ENCODE peak calls at places on chromosomes 12 and 14, in six cellular contexts. K, W, F, Y, S and B are unnamed samples.

GRCh38 chr14:68391292-68392014 is 401.4 kb downstream of the ZFP36L1 start:
- DNase-seq in K (no peak), W (peak; percentile 79), F (no peak), Y (no peak), S (no peak), B (peak; percentile 90)

GRCh38 chr14:35401853-35402252 is 2.7 kb downstream of the NFKBIA start:
- DNase-seq in K (no peak), W (peak; percentile 54), F (peak; percentile 56), Y (no peak), S (no peak), B (no peak)

GRCh38 chr12:120283318-120283717 is 8.4 kb downstream of the RNU4-2 start:
- DNase-seq in K (no peak), W (no peak), F (no peak), Y (no peak), S (no peak), B (no peak)

GRCh38 chr12:94149781-94150482 is 1.6 kb downstream of the PLXNC1 start:
- DNase-seq in K (peak; percentile 71), W (no peak), F (peak; percentile 78), Y (no peak), S (no peak), B (no peak)

GRCh38 chr14:23621204-23621931 is 14.8 kb upstream of the DHRS2 start:
- DNase-seq in K (no peak), W (no peak), F (no peak), Y (no peak), S (no peak), B (no peak)

GRCh38 chr12:48795550-48796455 is 6.9 kb upstream of the ADCY6 start:
- DNase-seq in K (no peak), W (peak; percentile 75), F (no peak), Y (peak; percentile 70), S (peak; percentile 80), B (peak; percentile 72)

GRCh38 chr12:30582943-30583342 is 112.7 kb downstream of the IPO8 start:
- DNase-seq in K (no peak), W (peak; percentile 2), F (no peak), Y (no peak), S (no peak), B (no peak)

GRCh38 chr14:60106341-60106740 is 14.6 kb downstream of the PCNX4 start:
- DNase-seq in K (no peak), W (peak; percentile 76), F (no peak), Y (no peak), S (no peak), B (peak; percentile 57)

GRCh38 chr14:90191585-90191984 is 64.8 kb upstream of the PSMC1 start:
- DNase-seq in K (no peak), W (no peak), F (no peak), Y (no peak), S (no peak), B (no peak)

GRCh38 chr14:34754687-34755086 is 40.3 kb upstream of the CFL2 start:
- DNase-seq in K (no peak), W (no peak), F (no peak), Y (no peak), S (no peak), B (no peak)

GRCh38 chr14:31505411-31505810 is 17.6 kb upstream of the GPR33 start:
- DNase-seq in K (no peak), W (peak; percentile 61), F (no peak), Y (no peak), S (no peak), B (peak; percentile 47)

GRCh38 chr14:76773188-76773885 is 12.1 kb downstream of the VASH1 start:
- DNase-seq in K (peak; percentile 81), W (peak; percentile 82), F (peak; percentile 76), Y (peak; percentile 59), S (no peak), B (peak; percentile 83)
- TF ChIP-seq CTCF in K (no peak), W (peak; percentile 8), F (no peak), Y (no peak), S (no peak), B (peak; percentile 12)

GRCh38 chr12:132444957-132445883 is 44.7 kb upstream of the FBRSL1 start:
- DNase-seq in K (no peak), W (no peak), F (no peak), Y (peak; percentile 43), S (no peak), B (no peak)
- H3K4me3 ChIP-seq in K (peak overlapping the region; percentile 34), W (peak overlapping the region; percentile 40), F (no peak overlapping the region), Y (no peak overlapping the region), S (peak overlapping the region; percentile 50), B (peak overlapping the region; percentile 10)

GRCh38 chr12:47068539-47068938 is 10.9 kb upstream of the PCED1B start:
- DNase-seq in K (no peak), W (no peak), F (no peak), Y (no peak), S (no peak), B (peak; percentile 94)

GRCh38 chr12:47067778-47068431 is 11.5 kb upstream of the PCED1B start:
- DNase-seq in K (no peak), W (no peak), F (no peak), Y (no peak), S (no peak), B (no peak)

GRCh38 chr12:47074757-47075156 is 4.7 kb upstream of the PCED1B start:
- DNase-seq in K (no peak), W (no peak), F (no peak), Y (no peak), S (no peak), B (no peak)

GRCh38 chr12:47073951-47074350 is 5.5 kb upstream of the PCED1B start:
- DNase-seq in K (no peak), W (no peak), F (no peak), Y (no peak), S (no peak), B (no peak)

GRCh38 chr12:47071241-47071852 is 8.1 kb upstream of the PCED1B start:
- DNase-seq in K (no peak), W (no peak), F (no peak), Y (no peak), S (no peak), B (no peak)
- TF ChIP-seq CTCF in K (peak; percentile 50), W (peak; percentile 36), F (peak; percentile 7), Y (no peak), S (no peak), B (peak; percentile 54)

GRCh38 chr12:109112720-109113465 is 3.5 kb upstream of the ACACB start:
- DNase-seq in K (no peak), W (no peak), F (no peak), Y (no peak), S (no peak), B (no peak)

GRCh38 chr12:109114644-109115043 is 1.7 kb upstream of the ACACB start:
- DNase-seq in K (no peak), W (no peak), F (no peak), Y (no peak), S (no peak), B (no peak)

GRCh38 chr12:109113661-109114321 is 2.6 kb upstream of the ACACB start:
- DNase-seq in K (no peak), W (no peak), F (no peak), Y (no peak), S (no peak), B (no peak)

GRCh38 chr12:109109756-109110350 is 6.5 kb upstream of the ACACB start:
- DNase-seq in K (no peak), W (no peak), F (no peak), Y (no peak), S (no peak), B (no peak)

DNA sequence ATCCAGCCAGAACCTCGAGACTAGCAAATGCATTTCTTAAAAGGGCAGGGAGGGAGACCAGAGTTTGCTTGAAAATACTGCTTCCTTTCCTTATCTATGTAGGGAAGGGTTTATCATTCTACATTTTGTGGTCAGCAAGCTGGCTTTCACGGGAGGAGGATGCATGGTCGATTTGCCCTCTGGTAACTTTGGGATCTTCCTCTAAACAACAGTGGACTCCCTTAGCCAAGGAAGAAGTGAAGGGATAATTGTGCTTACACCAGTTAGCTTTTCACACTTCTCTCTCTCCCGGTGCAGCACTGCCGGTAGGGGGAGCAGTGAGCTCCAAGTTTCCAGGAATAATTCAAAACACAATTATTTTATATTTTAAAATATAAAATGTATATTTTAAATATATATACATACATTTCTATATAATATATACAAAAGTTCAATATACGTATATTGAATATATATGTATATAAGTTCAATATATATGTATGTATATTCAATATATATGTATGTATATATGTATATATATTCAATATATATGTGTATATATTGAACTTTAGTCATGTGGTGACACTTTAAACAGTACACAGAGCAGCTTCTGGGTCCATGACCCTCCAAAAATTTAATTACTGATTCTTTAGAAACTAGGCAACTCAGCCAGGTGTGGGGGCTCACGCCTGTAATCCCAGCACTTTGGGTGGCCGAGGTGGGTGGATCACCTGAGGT is 4.5 kb upstream of the ACACB start:
- DNase-seq in K (peak; percentile 74), W (peak; percentile 49), F (peak; percentile 80), Y (peak; percentile 59), S (peak; percentile 62), B (peak; percentile 73)
- H3K4me3 ChIP-seq in K (peak overlapping the region; percentile 61), W (peak overlapping the region; percentile 68), F (peak overlapping the region; percentile 71), Y (no peak overlapping the region), S (peak overlapping the region; percentile 65), B (peak overlapping the region; percentile 52)

GRCh38 chr12:125346361-125346760 is 281.1 kb downstream of the AACS start:
- DNase-seq in K (no peak), W (no peak), F (no peak), Y (no peak), S (no peak), B (no peak)
- TF ChIP-seq CTCF in K (no peak), W (no peak), F (no peak), Y (no peak), S (no peak), B (no peak)

DNA sequence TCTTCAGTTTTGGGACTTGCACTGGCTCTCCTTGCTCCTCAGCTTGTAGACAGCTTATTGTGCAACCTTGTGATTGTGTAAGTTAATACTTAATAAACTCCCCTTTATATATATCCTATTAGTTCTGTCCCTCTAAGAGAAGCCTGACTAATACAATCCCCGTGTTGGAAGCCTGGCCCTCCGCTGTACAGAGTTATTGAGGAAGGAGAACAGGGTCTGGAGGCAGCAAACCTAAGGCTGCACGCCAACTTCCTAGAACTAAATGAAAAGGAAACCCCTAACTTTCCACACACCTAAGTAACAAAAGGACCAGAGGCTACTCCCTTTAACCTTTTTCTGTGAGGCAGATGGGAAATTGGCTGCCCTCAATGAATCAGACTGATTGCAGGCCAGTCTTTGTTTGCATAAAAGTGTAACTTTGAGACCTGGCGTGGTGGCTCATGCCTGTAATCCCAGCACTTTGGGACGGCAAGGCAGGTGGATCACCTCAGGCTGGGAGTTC is 42.6 kb upstream of the LIMA1 start:
- DNase-seq in K (no peak), W (no peak), F (no peak), Y (no peak), S (no peak), B (no peak)
- H3K4me3 ChIP-seq in K (no peak overlapping the region), W (no peak overlapping the region), F (no peak overlapping the region), Y (no peak overlapping the region), S (no peak overlapping the region), B (no peak overlapping the region)

GRCh38 chr12:57993834-57994233 is 52.5 kb downstream of the ATP23 start:
- DNase-seq in K (no peak), W (no peak), F (no peak), Y (no peak), S (no peak), B (no peak)

GRCh38 chr12:57992001-57992400 is 50.6 kb downstream of the ATP23 start:
- DNase-seq in K (no peak), W (no peak), F (no peak), Y (no peak), S (no peak), B (no peak)

GRCh38 chr12:57990241-57990883 is 49.0 kb downstream of the ATP23 start:
- DNase-seq in K (no peak), W (no peak), F (no peak), Y (no peak), S (no peak), B (no peak)

GRCh38 chr12:57989837-57990236 is 48.5 kb downstream of the ATP23 start:
- DNase-seq in K (no peak), W (no peak), F (no peak), Y (no peak), S (no peak), B (no peak)

GRCh38 chr12:57993030-57993429 is 51.7 kb downstream of the ATP23 start:
- DNase-seq in K (no peak), W (peak; percentile 28), F (no peak), Y (no peak), S (no peak), B (peak; percentile 15)
- TF ChIP-seq CTCF in K (no peak), W (peak; percentile 49), F (no peak), Y (no peak), S (no peak), B (peak; percentile 40)